ENCODE peak calls at places on chromosomes 11 and 22, in four cellular contexts. W is mucosa of descending colon, X is A549, E is psoas muscle. P is an unnamed sample.

GRCh38 chr11:31819533-31820437 is 8.7 kb upstream of the PAX6 start:
- ATAC-seq in W (no peak), X (no peak), E (no peak), P (no peak)

GRCh38 chr11:44371706-44372105 is 61.8 kb upstream of the ALX4 start:
- ATAC-seq in W (no peak), X (no peak), E (no peak), P (no peak)

GRCh38 chr22:39776295-39776694 is 117.3 kb downstream of the ENTHD1 start:
- ATAC-seq in W (peak), X (no peak), E (no peak), P (no peak)

GRCh38 chr11:45071232-45071631 is 75.2 kb upstream of the PRDM11 start:
- ATAC-seq in W (no peak), X (no peak), E (no peak), P (no peak)

GRCh38 chr11:405976-406795 is 8.6 kb downstream of the SIGIRR start:
- ATAC-seq in W (peak), X (peak), E (peak), P (peak)

GRCh38 chr11:126083829-126084607 is 21.4 kb upstream of the CDON start:
- ATAC-seq in W (peak), X (no peak), E (no peak), P (no peak)

GRCh38 chr22:23305922-23306374 is 125.6 kb downstream of the BCR start:
- ATAC-seq in W (peak), X (no peak), E (peak), P (peak)

GRCh38 chr22:39087881-39088687 is 9.0 kb upstream of the APOBEC3H start:
- ATAC-seq in W (no peak), X (peak), E (no peak), P (no peak)

GRCh38 chr22:50396751-50397370 is 53.7 kb downstream of the PPP6R2 start:
- ATAC-seq in W (peak), X (peak), E (no peak), P (peak)